ENCODE peak calls at places on chromosomes 5 and 9, in six cellular contexts. K is T-helper 9 cell; Z is globus pallidus; A is CD4-positive, CD25-positive, alpha-beta regulatory T cell; F is PC-9; H is activated CD4-positive, CD25-positive, alpha-beta regulatory T cell. Y is an unnamed sample.

GRCh38 chr5:169576181-169576598 is 7.4 kb upstream of the SPDL1 start:
- DNase-seq in K (no peak), A (no peak), H (no peak), F (peak; percentile 42), Z (no peak), Y (no peak)

GRCh38 chr9:92737611-92738299 is 26.9 kb downstream of the BICD2 start:
- DNase-seq in Z (no peak), K (no peak), H (no peak), F (no peak), A (no peak), Y (no peak)

GRCh38 chr9:127574089-127574921 is 37.8 kb upstream of the STXBP1 start:
- DNase-seq in F (peak; percentile 98), K (no peak), H (no peak), Z (no peak), A (no peak), Y (no peak)

GRCh38 chr9:93087971-93088655 is 7.9 kb upstream of the CARD19 start:
- DNase-seq in Z (no peak), H (no peak), F (no peak), A (no peak), K (no peak), Y (no peak)

GRCh38 chr5:18043344-18043743 is 409.1 kb downstream of the TAF11L14 start:
- DNase-seq in K (no peak), A (no peak), Z (no peak), F (no peak), H (no peak), Y (no peak)

GRCh38 chr5:35908266-35908665 is 30.2 kb downstream of the CAPSL start:
- DNase-seq in H (no peak), K (no peak), A (no peak), F (no peak), Z (no peak), Y (no peak)

GRCh38 chr5:54090495-54091084 is 219.8 kb downstream of the ARL15 start:
- DNase-seq in H (no peak), F (no peak), K (no peak), A (no peak), Z (no peak), Y (no peak)

GRCh38 chr9:10008101-10008799 is 604.6 kb downstream of the PTPRD start:
- DNase-seq in H (no peak), K (no peak), A (no peak), F (no peak), Z (no peak), Y (no peak)

GRCh38 chr5:122183098-122183794 is 53.9 kb downstream of the ZNF474 start:
- DNase-seq in A (no peak), K (no peak), F (no peak), Z (peak; percentile 75), H (no peak), Y (no peak)

GRCh38 chr5:6872441-6873160 is 159.4 kb downstream of the TENT4A start:
- DNase-seq in Z (no peak), H (no peak), K (no peak), F (no peak), A (no peak), Y (no peak)

GRCh38 chr5:122182491-122182921 is 53.2 kb downstream of the ZNF474 start:
- DNase-seq in K (no peak), H (no peak), Z (peak; percentile 18), A (no peak), F (no peak), Y (no peak)

Y was measured in central memory CD8-positive, alpha-beta T cell.